ENCODE peak calls at places on chromosomes 13 and 19, in nine cellular contexts. X is iris pigment epithelial cell; F is activated CD4-positive, alpha-beta memory T cell treated with anti-CD3 and anti-CD28 coated beads, Interleukin-2, amount 10 ng/mL, durations not matched to agents 7 days and 5 days; R is body of pancreas; A is stimulated activated CD8-positive, alpha-beta memory T cell treated with anti-CD3 and anti-CD28 coated beads, Interleukin-12 subunit alpha, Interleukin-12 subunit beta, amount 100 ng/mL, for 4 hours; T is CD8-positive, alpha-beta memory T cell; M is fibroblast of lung; L is foreskin fibroblast; P is head of caudate nucleus. Q is an unnamed sample.

GRCh38 chr19:44753619-44753931 is 5.1 kb downstream of the BCL3 start:
- DNase-seq in L (no peak), X (no peak), F (no peak), R (no peak), P (no peak), M (no peak), T (no peak), A (no peak), Q (no peak)

GRCh38 chr13:107339209-107339608 is 771.3 kb upstream of the ARGLU1 start:
- DNase-seq in M (peak; percentile 47), X (peak; percentile 68), F (no peak), R (no peak), L (no peak), T (no peak), P (no peak), A (no peak), Q (no peak)

GRCh38 chr19:33902802-33903488 is 106.3 kb downstream of the KCTD15 start:
- DNase-seq in X (no peak), A (no peak), L (no peak), F (no peak), T (no peak), M (no peak), P (no peak), R (peak; percentile 68), Q (no peak)

GRCh38 chr13:98476538-98476966 is 100.4 kb downstream of the STK24 start:
- DNase-seq in F (peak; percentile 94), L (peak; percentile 92), R (peak; percentile 42), M (peak; percentile 96), T (peak; percentile 76), A (peak; percentile 78), X (peak; percentile 91), P (no peak), Q (peak; percentile 24)

GRCh38 chr19:40347476-40348124 is 597 bp downstream of the C19orf47 start:
- DNase-seq in R (no peak), M (no peak), T (no peak), P (no peak), A (no peak), X (no peak), L (no peak), F (no peak), Q (no peak)

GRCh38 chr13:96632536-96633320 is 361.5 kb downstream of the OXGR1 start:
- DNase-seq in P (no peak), A (no peak), T (no peak), M (no peak), X (peak; percentile 12), L (no peak), R (no peak), F (no peak), Q (no peak)

GRCh38 chr13:69690999-69691398 is 416.6 kb upstream of the ATXN8OS start:
- DNase-seq in A (no peak), L (no peak), R (no peak), P (no peak), M (no peak), F (no peak), T (no peak), X (no peak), Q (no peak)

GRCh38 chr13:46062190-46062589 is 9.6 kb upstream of the ZC3H13 start:
- DNase-seq in R (no peak), M (peak; percentile 20), X (peak; percentile 87), F (no peak), L (peak; percentile 69), A (no peak), P (no peak), T (no peak), Q (no peak)

GRCh38 chr13:71912524-71912923 is 45.5 kb upstream of the DACH1 start:
- DNase-seq in L (no peak), F (no peak), M (peak; percentile 53), R (no peak), P (no peak), X (peak; percentile 44), A (no peak), T (no peak), Q (no peak)

GRCh38 chr19:3525052-3525451 is 13.9 kb upstream of the TEKTIP1 start:
- DNase-seq in L (no peak), P (no peak), A (no peak), F (no peak), T (no peak), X (no peak), R (no peak), M (no peak), Q (no peak)

GRCh38 chr19:33520048-33520643 is 1.4 kb downstream of the PEPD start:
- DNase-seq in A (no peak), P (no peak), M (no peak), L (no peak), F (no peak), R (no peak), X (no peak), T (no peak), Q (no peak)

GRCh38 chr13:27770809-27771208 is 21.5 kb upstream of the GSX1 start:
- DNase-seq in T (no peak), F (no peak), A (no peak), R (peak; percentile 47), L (peak; percentile 26), M (no peak), X (peak; percentile 30), P (no peak), Q (peak; percentile 39)

GRCh38 chr19:41638624-41639023 is 11.8 kb upstream of the CEACAM4 start:
- DNase-seq in F (no peak), P (no peak), R (no peak), M (no peak), T (peak; percentile 48), X (no peak), L (no peak), A (no peak), Q (no peak)

Q was measured in cerebellar cortex.